ENCODE peak calls at places on chromosomes 4 and X, in six cellular contexts. K, E, A, X, I and R are unnamed samples.

GRCh38 chr4:108210989-108211725 is 42.4 kb upstream of the LEF1 start:
- DNase-seq in A (no peak), I (no peak), X (no peak), E (no peak), K (no peak), R (no peak)

GRCh38 chrX:39258331-39258730 is 457.1 kb downstream of the MID1IP1 start:
- DNase-seq in K (no peak), I (no peak), E (no peak), X (no peak), A (no peak), R (no peak)

GRCh38 chr4:136690363-136690762 is 841.9 kb downstream of the PCDH18 start:
- DNase-seq in X (no peak), I (no peak), K (no peak), E (no peak), A (no peak), R (no peak)

GRCh38 chr4:72791054-72791453 is 222.0 kb upstream of the ADAMTS3 start:
- DNase-seq in A (no peak), K (no peak), I (no peak), E (no peak), X (no peak), R (no peak)

GRCh38 chr4:22969314-22969896 is 276.7 kb downstream of the GBA3 start:
- DNase-seq in E (no peak), I (no peak), K (no peak), X (no peak), A (no peak), R (no peak)

GRCh38 chr4:2790583-2791517 is 2.0 kb upstream of the SH3BP2 start:
- DNase-seq in X (peak), I (no peak), K (peak), E (no peak), A (no peak), R (peak)

GRCh38 chr4:7503597-7503996 is 68.9 kb upstream of the PSAPL1 start:
- DNase-seq in I (no peak), E (no peak), X (no peak), A (no peak), K (no peak), R (no peak)

GRCh38 chrX:6002056-6002455 is 226.6 kb downstream of the NLGN4X start:
- DNase-seq in E (no peak), I (no peak), A (no peak), K (no peak), X (no peak), R (no peak)

GRCh38 chrX:77505227-77505626 is 58.0 kb downstream of the FGF16 start:
- DNase-seq in X (no peak), I (no peak), E (no peak), K (no peak), A (no peak), R (no peak)

GRCh38 chrX:48972214-48973164 is 845 bp upstream of the KCND1 start:
- DNase-seq in I (peak), K (peak), A (no peak), E (no peak), X (no peak), R (no peak)

GRCh38 chr4:180810581-180810980 is 1432.6 kb upstream of the TENM3 start:
- DNase-seq in A (no peak), K (no peak), I (no peak), E (no peak), X (no peak), R (no peak)

DNA sequence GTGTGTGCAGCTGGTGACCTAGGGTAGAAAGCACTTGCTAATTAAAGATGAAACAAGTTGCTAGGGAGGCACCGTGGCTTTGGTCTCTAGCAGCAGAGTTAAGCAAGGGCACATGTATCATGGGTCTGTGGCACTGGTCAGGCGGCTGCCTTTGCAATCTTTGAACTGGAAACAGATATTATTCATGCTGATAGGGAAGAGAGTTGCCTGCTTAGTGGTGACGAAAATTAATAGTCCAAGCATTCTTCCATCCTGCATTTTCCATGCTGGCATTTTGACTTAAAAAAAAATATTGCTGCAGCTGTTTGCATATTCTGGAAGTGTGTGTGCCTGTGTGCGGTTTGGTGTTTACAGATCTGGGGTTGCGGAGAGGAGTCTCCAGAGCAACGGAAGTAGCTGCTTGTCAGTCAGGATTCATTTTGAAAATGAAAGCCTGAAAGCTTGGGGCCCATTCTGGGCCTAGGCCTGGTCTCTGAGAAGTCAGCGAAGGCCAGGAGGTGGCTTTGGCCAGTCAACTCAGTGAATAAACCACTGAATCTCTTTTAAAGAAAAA is 2.3 kb upstream of the SOWAHD start:
- DNase-seq in X (no peak), I (peak), E (no peak), K (no peak), A (no peak), R (no peak)
- TF ChIP-seq CTCF in X (no peak), I (no peak), E (no peak), K (no peak), A (no peak), R (no peak)

GRCh38 chrX:15127010-15127409 is 142.9 kb downstream of the ASB9 start:
- DNase-seq in X (no peak), E (no peak), I (no peak), A (no peak), K (no peak), R (no peak)
- TF ChIP-seq CTCF in X (no peak), E (peak), I (no peak), A (no peak), K (no peak), R (no peak)

DNA sequence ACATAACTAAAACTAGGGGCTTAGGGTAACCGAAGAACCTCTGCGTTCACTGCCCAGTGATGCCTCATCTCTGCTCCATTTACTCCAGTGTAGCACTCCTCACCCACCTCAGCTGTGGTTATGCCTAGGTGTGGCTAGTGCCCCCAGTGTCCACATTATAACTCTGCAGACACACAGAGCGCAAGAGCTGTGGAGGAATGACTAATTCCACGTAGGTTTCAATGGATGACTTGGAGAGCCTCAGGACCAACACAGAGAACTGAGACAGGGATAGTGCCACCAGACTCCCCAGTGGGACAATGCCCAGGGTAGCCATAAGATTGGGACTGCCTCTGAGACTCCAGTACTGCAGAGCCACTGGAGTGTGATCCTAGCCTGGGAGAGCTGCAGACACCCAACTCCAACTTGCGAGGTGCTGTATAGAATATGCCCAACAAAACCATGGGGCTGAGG is 542.4 kb upstream of the DIPK2B start:
- DNase-seq in I (no peak), A (no peak), X (no peak), K (no peak), E (no peak), R (no peak)
- TF ChIP-seq CTCF in I (no peak), A (no peak), X (no peak), K (no peak), E (no peak), R (no peak)

GRCh38 chr4:55381502-55381901 is 14.3 kb upstream of the TMEM165 start:
- DNase-seq in A (no peak), K (no peak), X (no peak), E (no peak), I (no peak), R (no peak)
- TF ChIP-seq CTCF in A (no peak), K (no peak), X (no peak), E (no peak), I (no peak), R (no peak)

DNA sequence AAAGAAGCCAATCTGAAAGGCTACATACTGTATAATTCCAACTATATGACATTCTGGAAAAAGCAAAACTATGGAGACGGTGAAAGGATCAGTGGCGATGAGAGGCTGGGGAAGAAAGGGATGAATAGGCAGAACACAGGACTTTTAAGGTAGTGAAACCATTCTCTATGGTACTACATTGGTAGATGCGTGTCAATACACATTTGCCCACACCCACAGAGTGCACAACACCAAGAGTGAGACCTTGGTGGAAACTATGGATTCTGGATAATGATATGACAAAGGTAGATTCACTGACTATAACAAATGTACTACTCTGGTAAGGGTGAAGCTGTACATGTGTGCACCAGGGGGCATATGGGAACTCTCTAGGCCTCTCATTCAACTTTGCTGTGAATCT is 134.5 kb downstream of the FBXW7 start:
- DNase-seq in I (no peak), K (no peak), A (no peak), X (no peak), E (no peak), R (no peak)
- TF ChIP-seq CTCF in I (no peak), K (no peak), A (no peak), X (no peak), E (peak), R (no peak)